ENCODE peak calls at places on chromosome 5, in six cellular contexts. U is astrocyte of the spinal cord, Q is lung microvascular endothelial cell, J is putamen, N is adrenal gland, G is NCI-H146. V is an unnamed sample.

GRCh38 chr5:67209141-67209771 is 12.7 kb upstream of the CD180 start:
- DNase-seq in U (peak), Q (peak), J (peak), N (peak), G (peak), V (peak)

GRCh38 chr5:158039911-158040347 is 181.0 kb upstream of the CLINT1 start:
- DNase-seq in U (no peak), Q (no peak), J (no peak), N (no peak), G (no peak), V (no peak)

GRCh38 chr5:74400067-74400466 is 240.5 kb downstream of the ENC1 start:
- DNase-seq in U (no peak), Q (no peak), J (no peak), N (peak), G (no peak), V (no peak)

GRCh38 chr5:95887977-95888376 is 65.5 kb upstream of the GLRX start:
- DNase-seq in U (no peak), Q (no peak), J (no peak), N (no peak), G (no peak), V (no peak)

GRCh38 chr5:148909766-148910165 is 83.4 kb downstream of the ADRB2 start:
- DNase-seq in U (no peak), Q (peak), J (no peak), N (no peak), G (no peak), V (no peak)

GRCh38 chr5:136213919-136214493 is 21.0 kb upstream of the SMIM32 start:
- DNase-seq in U (no peak), Q (no peak), J (no peak), N (no peak), G (no peak), V (no peak)

GRCh38 chr5:65279603-65280002 is 202.1 kb downstream of the ADAMTS6 start:
- DNase-seq in U (no peak), Q (no peak), J (no peak), N (no peak), G (no peak), V (no peak)

GRCh38 chr5:36298546-36298945 is 3.2 kb downstream of the RANBP3L start:
- DNase-seq in U (peak), Q (no peak), J (no peak), N (no peak), G (no peak), V (no peak)

GRCh38 chr5:31033295-31033694 is 160.2 kb upstream of the CDH6 start:
- DNase-seq in U (peak), Q (no peak), J (no peak), N (no peak), G (no peak), V (no peak)

GRCh38 chr5:146490089-146490843 is 25.7 kb downstream of the GPR151 start:
- DNase-seq in U (no peak), Q (no peak), J (no peak), N (no peak), G (no peak), V (no peak)

GRCh38 chr5:61280205-61280604 is 51.9 kb upstream of the ZSWIM6 start:
- DNase-seq in U (peak), Q (peak), J (no peak), N (no peak), G (peak), V (peak)

GRCh38 chr5:9239071-9239470 is 306.8 kb downstream of the SEMA5A start:
- DNase-seq in U (no peak), Q (no peak), J (no peak), N (no peak), G (no peak), V (no peak)

GRCh38 chr5:133990396-133990795 is 14.4 kb downstream of the VDAC1 start:
- DNase-seq in U (no peak), Q (no peak), J (no peak), N (no peak), G (peak), V (no peak)

GRCh38 chr5:66981705-66982387 is 214.8 kb downstream of the CD180 start:
- DNase-seq in U (no peak), Q (no peak), J (no peak), N (no peak), G (no peak), V (no peak)

GRCh38 chr5:41649659-41650058 is 139.3 kb upstream of the PLCXD3 start:
- DNase-seq in U (peak), Q (no peak), J (no peak), N (no peak), G (peak), V (no peak)

GRCh38 chr5:107058239-107058638 is 612.5 kb downstream of the EFNA5 start:
- DNase-seq in U (no peak), Q (no peak), J (no peak), N (no peak), G (no peak), V (no peak)

GRCh38 chr5:104498281-104498680 is 935.7 kb upstream of the NUDT12 start:
- DNase-seq in U (peak), Q (no peak), J (no peak), N (no peak), G (no peak), V (no peak)

GRCh38 chr5:1282139-1282992 is 12.5 kb downstream of the TERT start:
- DNase-seq in U (no peak), Q (no peak), J (no peak), N (no peak), G (no peak), V (no peak)

GRCh38 chr5:109838157-109838556 is 148.4 kb downstream of the MAN2A1 start:
- DNase-seq in U (no peak), Q (no peak), J (no peak), N (no peak), G (no peak), V (no peak)

GRCh38 chr5:180522350-180522749 is 28.2 kb downstream of the CNOT6 start:
- DNase-seq in U (no peak), Q (no peak), J (no peak), N (no peak), G (no peak), V (no peak)